ENCODE peak calls at places on chromosome 16, in seven cellular contexts. S is Caco-2, V is A549, A is right lobe of liver, H is K562, T is heart left ventricle, P is uterus. J is an unnamed sample. For H3K4me1, the result is how much of the 10 kb centered on the place peaks cover.

GRCh38 chr16:28192811-28193529 is 18.8 kb downstream of the XPO6 start:
- DNase-seq in S (no peak), V (no peak), A (no peak), H (no peak), T (no peak), P (no peak), J (no peak)

GRCh38 chr16:89701425-89702406 is at the start of gene SPATA2L:
- DNase-seq in S (peak), V (peak), A (peak), H (peak), T (peak), P (peak), J (peak)

GRCh38 chr16:81004646-81005353 is 1.9 kb downstream of the CMC2 start:
- DNase-seq in S (peak), V (peak), A (no peak), H (no peak), T (no peak), P (peak), J (no peak)

GRCh38 chr16:53502331-53503269 is at the start of gene AKTIP:
- DNase-seq in S (peak), V (no peak), A (peak), H (peak), T (peak), P (peak), J (peak)

GRCh38 chr16:89107209-89107582 is 13.5 kb downstream of the ACSF3 start:
- DNase-seq in S (no peak), V (no peak), A (no peak), H (no peak), T (no peak), P (no peak), J (peak)

GRCh38 chr16:84139628-84140258 is 5.2 kb downstream of the HSDL1 start:
- DNase-seq in S (no peak), V (no peak), A (no peak), H (no peak), T (no peak), P (no peak), J (no peak)

GRCh38 chr16:17367932-17368331 is 102.8 kb downstream of the XYLT1 start:
- DNase-seq in S (no peak), V (no peak), A (peak), H (peak), T (no peak), P (peak), J (no peak)

GRCh38 chr16:81866820-81867440 is 87.8 kb downstream of the PLCG2 start:
- DNase-seq in S (no peak), V (no peak), A (peak), H (no peak), T (peak), P (peak), J (peak)

GRCh38 chr16:31265329-31266245 is 5.8 kb downstream of the ITGAM start:
- DNase-seq in S (no peak), V (peak), A (peak), H (no peak), T (no peak), P (no peak), J (peak)

GRCh38 chr16:88782454-88783390 is 2.3 kb downstream of the PIEZO1 start:
- DNase-seq in S (no peak), V (no peak), A (no peak), H (no peak), T (no peak), P (peak), J (no peak)

GRCh38 chr16:28264656-28265055 is 27.7 kb upstream of the SBK1 start:
- DNase-seq in S (peak), V (peak), A (no peak), H (peak), T (peak), P (no peak), J (no peak)

GRCh38 chr16:65121870-65122723 is at the start of gene CDH11:
- DNase-seq in S (peak), V (no peak), A (no peak), H (no peak), T (peak), P (peak), J (peak)

GRCh38 chr16:76389126-76389525 is 111.9 kb downstream of the CNTNAP4 start:
- DNase-seq in S (no peak), V (no peak), A (no peak), H (no peak), T (no peak), P (no peak), J (no peak)

GRCh38 chr16:85171004-85171808 is 58.9 kb upstream of the CIBAR2 start:
- DNase-seq in S (no peak), V (no peak), A (no peak), H (no peak), T (no peak), P (no peak), J (peak)

GRCh38 chr16:797120-797420 is 3.5 kb downstream of the GNG13 start:
- DNase-seq in S (peak), V (peak), A (no peak), H (peak), T (no peak), P (no peak), J (no peak)

GRCh38 chr16:88814144-88814502 is 2.4 kb upstream of the APRT start:
- DNase-seq in S (no peak), V (no peak), A (no peak), H (no peak), T (no peak), P (no peak), J (no peak)

GRCh38 chr16:68488559-68488958 is 40.3 kb upstream of the SMPD3 start:
- DNase-seq in S (no peak), V (no peak), A (no peak), H (no peak), T (no peak), P (no peak), J (no peak)

GRCh38 chr16:81181013-81181720 is 57.3 kb upstream of the BCO1 start:
- DNase-seq in S (peak), V (peak), A (peak), H (peak), T (peak), P (peak), J (peak)

GRCh38 chr16:74998481-74999207 is at the start of gene ZNRF1:
- DNase-seq in S (peak), V (peak), A (peak), H (peak), T (peak), P (peak), J (peak)

GRCh38 chr16:63361032-63361624 is 1324.9 kb upstream of the CDH8 start:
- DNase-seq in S (peak), V (peak), A (no peak), H (peak), T (no peak), P (no peak), J (no peak)

GRCh38 chr16:29775742-29776408 is 2.2 kb upstream of the ZG16 start:
- DNase-seq in S (no peak), V (no peak), A (no peak), H (peak), T (no peak), P (no peak), J (no peak)

GRCh38 chr16:22400899-22401298 is 26.5 kb upstream of the CDR2 start:
- DNase-seq in S (no peak), V (no peak), A (no peak), H (no peak), T (no peak), P (no peak), J (no peak)

GRCh38 chr16:88706965-88707871 is 915 bp downstream of the CTU2 start:
- DNase-seq in S (no peak), V (no peak), A (no peak), H (no peak), T (no peak), P (no peak), J (no peak)

GRCh38 chr16:13873835-13874438 is 46.0 kb upstream of the ERCC4 start:
- DNase-seq in S (peak), V (peak), A (no peak), H (no peak), T (no peak), P (no peak), J (no peak)

GRCh38 chr16:87499189-87499486 is 6.3 kb upstream of the ZCCHC14 start:
- DNase-seq in S (no peak), V (peak), A (no peak), H (no peak), T (no peak), P (no peak), J (no peak)

GRCh38 chr16:77589071-77589755 is 133.1 kb upstream of the NUDT7 start:
- DNase-seq in S (no peak), V (no peak), A (no peak), H (no peak), T (no peak), P (no peak), J (no peak)

GRCh38 chr16:426115-426905 is 861 bp downstream of the RAB11FIP3 start:
- DNase-seq in S (peak), V (no peak), A (peak), H (peak), T (no peak), P (no peak), J (no peak)

GRCh38 chr16:14181371-14182050 is 110.4 kb downstream of the MRTFB start:
- DNase-seq in S (no peak), V (peak), A (no peak), H (no peak), T (no peak), P (no peak), J (no peak)

GRCh38 chr16:56936950-56937349 is 5.0 kb downstream of the HERPUD1 start:
- DNase-seq in S (no peak), V (no peak), A (no peak), H (no peak), T (no peak), P (no peak), J (no peak)

GRCh38 chr16:56938664-56939513 is 6.9 kb downstream of the HERPUD1 start:
- DNase-seq in S (no peak), V (no peak), A (no peak), H (no peak), T (no peak), P (no peak), J (no peak)

GRCh38 chr16:56941856-56942331 is 10.0 kb downstream of the HERPUD1 start:
- DNase-seq in S (no peak), V (no peak), A (no peak), H (no peak), T (no peak), P (no peak), J (no peak)

GRCh38 chr16:56941092-56941491 is 9.2 kb downstream of the HERPUD1 start:
- DNase-seq in S (no peak), V (no peak), A (no peak), H (no peak), T (no peak), P (no peak), J (no peak)

DNA sequence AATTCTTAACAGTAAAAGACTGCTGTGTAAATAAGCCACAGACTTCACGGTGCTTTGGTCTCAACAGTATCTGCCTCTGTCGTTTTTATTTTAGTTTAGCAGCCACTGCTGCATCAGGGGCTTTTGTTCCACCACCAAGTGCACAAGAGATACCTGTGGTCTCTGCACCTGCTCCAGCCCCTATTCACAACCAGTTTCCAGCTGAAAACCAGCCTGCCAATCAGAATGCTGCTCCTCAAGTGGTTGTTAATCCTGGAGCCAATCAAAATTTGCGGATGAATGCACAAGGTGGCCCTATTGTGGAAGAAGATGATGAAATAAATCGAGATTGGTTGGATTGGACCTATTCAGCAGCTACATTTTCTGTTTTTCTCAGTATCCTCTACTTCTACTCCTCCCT is 7.9 kb downstream of the HERPUD1 start:
- DNase-seq in S (no peak), V (no peak), A (no peak), H (peak), T (no peak), P (no peak), J (no peak)
- H3K4me1 ChIP-seq in S (under half), V (under half), A (under half), H (under half), T (under half), P (under half), J (under half)

GRCh38 chr16:3713587-3714242 is 3.6 kb downstream of the TRAP1 start:
- DNase-seq in S (no peak), V (no peak), A (no peak), H (no peak), T (no peak), P (no peak), J (no peak)

GRCh38 chr16:3716831-3717234 is 491 bp downstream of the TRAP1 start:
- DNase-seq in S (peak), V (peak), A (no peak), H (no peak), T (no peak), P (no peak), J (no peak)

GRCh38 chr16:3717235-3718018 is at the start of gene TRAP1:
- DNase-seq in S (peak), V (peak), A (peak), H (peak), T (peak), P (peak), J (peak)

GRCh38 chr16:3715430-3715829 is 1.9 kb downstream of the TRAP1 start:
- DNase-seq in S (no peak), V (no peak), A (no peak), H (no peak), T (no peak), P (no peak), J (no peak)

GRCh38 chr16:3712830-3713476 is 4.4 kb downstream of the TRAP1 start:
- DNase-seq in S (no peak), V (no peak), A (no peak), H (no peak), T (no peak), P (no peak), J (no peak)
- H3K4me3 ChIP-seq in S (no peak), V (no peak), A (no peak), H (no peak), T (no peak), P (no peak), J (no peak)

GRCh38 chr16:11099672-11100195 is 155.4 kb downstream of the CLEC16A start:
- DNase-seq in S (no peak), V (no peak), A (no peak), H (no peak), T (no peak), P (no peak), J (no peak)

GRCh38 chr16:11102523-11102898 is 153.5 kb downstream of the SOCS1 start:
- DNase-seq in S (no peak), V (no peak), A (no peak), H (no peak), T (no peak), P (no peak), J (no peak)

GRCh38 chr16:11100239-11100750 is 155.7 kb downstream of the SOCS1 start:
- DNase-seq in S (no peak), V (no peak), A (no peak), H (peak), T (peak), P (peak), J (no peak)

GRCh38 chr16:11101695-11102522 is 154.1 kb downstream of the SOCS1 start:
- DNase-seq in S (peak), V (no peak), A (no peak), H (peak), T (no peak), P (no peak), J (no peak)

GRCh38 chr16:11101283-11101682 is 154.7 kb downstream of the SOCS1 start:
- DNase-seq in S (no peak), V (no peak), A (no peak), H (no peak), T (no peak), P (no peak), J (peak)
- H3K4me1 ChIP-seq in S (under half), V (under half), A (under half), H (half or more), T (half or more), P (under half), J (under half)

GRCh38 chr16:66270333-66270927 is 96.1 kb upstream of the CDH5 start:
- DNase-seq in S (peak), V (peak), A (peak), H (peak), T (peak), P (peak), J (peak)
- H3K4me3 ChIP-seq in S (peak), V (peak), A (peak), H (no peak), T (peak), P (peak), J (no peak)

GRCh38 chr16:20624205-20624604 is 48.0 kb upstream of the ACSM2B start:
- DNase-seq in S (no peak), V (no peak), A (no peak), H (no peak), T (no peak), P (no peak), J (no peak)

GRCh38 chr16:20628213-20628612 is 52.0 kb upstream of the ACSM2B start:
- DNase-seq in S (no peak), V (no peak), A (no peak), H (no peak), T (no peak), P (no peak), J (no peak)

GRCh38 chr16:20622498-20622870 is 46.3 kb upstream of the ACSM2B start:
- DNase-seq in S (no peak), V (no peak), A (no peak), H (no peak), T (no peak), P (no peak), J (no peak)

GRCh38 chr16:20626971-20627370 is 50.8 kb upstream of the ACSM2B start:
- DNase-seq in S (no peak), V (no peak), A (no peak), H (no peak), T (no peak), P (no peak), J (no peak)

GRCh38 chr16:20624882-20625807 is 49.0 kb upstream of the ACSM2B start:
- DNase-seq in S (no peak), V (no peak), A (no peak), H (no peak), T (no peak), P (no peak), J (no peak)
- H3K4me1 ChIP-seq in S (under half), V (under half), A (under half), H (under half), T (under half), P (under half), J (under half)

DNA sequence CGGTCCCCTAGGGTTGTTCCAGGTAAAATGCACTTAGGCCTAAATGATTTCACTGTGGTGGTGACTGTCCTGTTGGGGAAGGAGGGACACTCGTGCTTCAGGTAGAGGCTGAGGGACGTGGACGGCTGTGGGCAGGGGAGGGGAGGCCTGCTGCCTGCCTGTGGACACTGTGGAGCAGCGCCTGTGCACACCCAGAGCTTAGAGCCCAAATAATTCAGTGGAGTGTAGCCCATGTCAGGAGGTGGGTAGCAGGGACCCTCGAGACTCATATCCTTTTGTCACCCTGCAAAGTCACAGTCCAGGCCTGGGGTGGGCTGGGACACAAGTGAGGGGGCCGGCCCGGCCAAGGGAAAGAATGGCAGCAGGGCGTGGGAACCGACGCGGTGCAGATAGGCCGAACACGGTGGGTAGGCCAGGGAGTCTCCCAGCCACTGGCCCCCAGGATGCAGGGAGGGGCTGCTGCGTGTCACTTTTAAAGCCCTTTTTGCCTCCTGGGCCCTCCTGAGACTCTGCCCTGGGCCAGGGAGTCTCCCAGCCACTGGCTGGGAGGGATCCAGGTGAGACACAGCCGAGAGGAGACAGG is 733 bp upstream of the NHERF2 start:
- DNase-seq in S (no peak), V (no peak), A (peak), H (no peak), T (peak), P (no peak), J (peak)
- H3K4me3 ChIP-seq in S (no peak), V (peak), A (peak), H (peak), T (peak), P (peak), J (peak)

GRCh38 chr16:57194512-57194911 is 8.4 kb downstream of the RSPRY1 start:
- DNase-seq in S (peak), V (peak), A (no peak), H (no peak), T (no peak), P (no peak), J (no peak)
- H3K4me1 ChIP-seq in S (under half), V (half or more), A (under half), H (under half), T (under half), P (under half), J (under half)

DNA sequence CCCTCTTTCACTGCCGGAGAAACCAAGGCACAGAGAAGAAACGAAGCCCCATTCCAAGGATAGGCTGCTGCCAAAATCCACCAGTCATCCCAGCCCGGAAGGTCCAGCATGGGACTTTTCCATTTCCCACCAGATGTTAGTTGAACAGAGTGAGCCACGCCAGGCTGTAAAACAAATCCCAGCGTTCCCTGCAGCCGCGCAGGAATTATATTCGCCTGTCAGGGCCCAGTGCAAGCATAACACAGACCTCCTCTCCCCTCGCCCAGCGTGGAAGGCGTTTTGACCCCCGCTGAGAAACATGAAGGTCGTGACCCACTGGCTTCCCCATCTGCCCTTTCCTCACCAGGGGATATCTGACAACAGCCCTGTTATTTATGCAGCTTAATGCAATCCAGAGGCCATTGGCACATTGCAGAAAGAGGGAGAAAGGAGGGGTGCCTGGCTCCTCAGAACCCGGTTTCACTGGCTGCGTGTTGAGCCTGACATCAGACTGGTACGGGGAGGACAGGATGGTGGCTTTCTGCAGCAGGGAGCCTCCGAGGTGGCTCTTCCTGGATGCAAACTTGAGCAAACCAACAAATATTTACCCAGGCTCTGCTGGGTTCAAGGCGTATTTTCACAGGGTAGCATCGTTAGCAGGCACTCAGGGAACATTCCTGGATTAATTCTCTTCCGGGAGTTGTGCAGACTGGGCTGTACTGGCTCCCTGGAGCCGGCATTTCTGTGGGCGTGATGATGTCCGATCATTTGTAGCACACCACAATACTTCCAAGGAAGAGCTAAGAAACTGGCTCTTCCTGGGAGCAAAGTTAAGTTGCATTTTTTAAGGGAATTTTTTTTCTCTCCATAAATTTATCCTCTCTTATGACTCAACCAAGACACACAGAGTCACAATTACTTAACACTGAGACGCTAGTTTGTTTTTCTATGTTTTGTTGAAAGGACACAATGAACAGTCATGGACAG is 211.9 kb upstream of the FOXF1 start:
- DNase-seq in S (no peak), V (no peak), A (no peak), H (no peak), T (no peak), P (peak), J (no peak)
- H3K4me3 ChIP-seq in S (no peak), V (no peak), A (no peak), H (no peak), T (no peak), P (no peak), J (no peak)

J was measured in kidney.